ENCODE peak calls at places on chromosomes 5 and 9, in five cellular contexts. One of them, this sample, is unnamed.

GRCh38 chr5:54695198-54695966 is 177.8 kb downstream of the SNX18 start:
- DNase-seq in HepG2: no peak
- DNase-seq in stomach: no peak
- DNase-seq in gastrocnemius medialis: no peak
- DNase-seq in NB4: no peak
- DNase-seq in this sample: no peak

GRCh38 chr5:153974131-153974812 is 64.4 kb downstream of the FAM114A2 start:
- DNase-seq in HepG2: peak
- DNase-seq in stomach: no peak
- DNase-seq in gastrocnemius medialis: no peak
- DNase-seq in NB4: peak
- DNase-seq in this sample: peak

GRCh38 chr5:79699766-79700400 is 10.2 kb downstream of the CMYA5 start:
- DNase-seq in HepG2: no peak
- DNase-seq in stomach: no peak
- DNase-seq in gastrocnemius medialis: no peak
- DNase-seq in NB4: no peak
- DNase-seq in this sample: no peak

GRCh38 chr9:70601000-70601929 is 186.8 kb upstream of the KLF9 start:
- DNase-seq in HepG2: peak
- DNase-seq in stomach: peak
- DNase-seq in gastrocnemius medialis: peak
- DNase-seq in NB4: no peak
- DNase-seq in this sample: no peak

GRCh38 chr5:58922392-58923171 is 339.7 kb downstream of the RAB3C start:
- DNase-seq in HepG2: no peak
- DNase-seq in stomach: peak
- DNase-seq in gastrocnemius medialis: peak
- DNase-seq in NB4: no peak
- DNase-seq in this sample: no peak

GRCh38 chr5:68246802-68247201 is 31.2 kb downstream of the PIK3R1 start:
- DNase-seq in HepG2: no peak
- DNase-seq in stomach: no peak
- DNase-seq in gastrocnemius medialis: no peak
- DNase-seq in NB4: no peak
- DNase-seq in this sample: no peak

GRCh38 chr5:36150676-36151433 is 832 bp downstream of the LMBRD2 start:
- DNase-seq in HepG2: peak
- DNase-seq in stomach: peak
- DNase-seq in gastrocnemius medialis: no peak
- DNase-seq in NB4: peak
- DNase-seq in this sample: peak

GRCh38 chr9:107895524-107896001 is 406.0 kb upstream of the KLF4 start:
- DNase-seq in HepG2: no peak
- DNase-seq in stomach: no peak
- DNase-seq in gastrocnemius medialis: no peak
- DNase-seq in NB4: no peak
- DNase-seq in this sample: no peak

GRCh38 chr5:127536687-127537086 is 19.2 kb downstream of the PRRC1 start:
- DNase-seq in HepG2: no peak
- DNase-seq in stomach: no peak
- DNase-seq in gastrocnemius medialis: no peak
- DNase-seq in NB4: peak
- DNase-seq in this sample: no peak

GRCh38 chr5:36875051-36875788 is 1.3 kb upstream of the NIPBL start:
- DNase-seq in HepG2: peak
- DNase-seq in stomach: peak
- DNase-seq in gastrocnemius medialis: peak
- DNase-seq in NB4: peak
- DNase-seq in this sample: peak

GRCh38 chr5:173840111-173840983 is 47.8 kb upstream of the CPEB4 start:
- DNase-seq in HepG2: no peak
- DNase-seq in stomach: no peak
- DNase-seq in gastrocnemius medialis: no peak
- DNase-seq in NB4: no peak
- DNase-seq in this sample: no peak

GRCh38 chr5:153372433-153373167 is 117.9 kb upstream of the GRIA1 start:
- DNase-seq in HepG2: no peak
- DNase-seq in stomach: no peak
- DNase-seq in gastrocnemius medialis: no peak
- DNase-seq in NB4: no peak
- DNase-seq in this sample: no peak

GRCh38 chr9:14400658-14400995 is 86.7 kb upstream of the NFIB start:
- DNase-seq in HepG2: peak
- DNase-seq in stomach: peak
- DNase-seq in gastrocnemius medialis: peak
- DNase-seq in NB4: peak
- DNase-seq in this sample: peak

GRCh38 chr5:101517795-101518194 is 614.7 kb upstream of the ST8SIA4 start:
- DNase-seq in HepG2: no peak
- DNase-seq in stomach: no peak
- DNase-seq in gastrocnemius medialis: no peak
- DNase-seq in NB4: no peak
- DNase-seq in this sample: no peak

GRCh38 chr9:112180387-112180881 is 5.3 kb upstream of the SUSD1 start:
- DNase-seq in HepG2: peak
- DNase-seq in stomach: no peak
- DNase-seq in gastrocnemius medialis: no peak
- DNase-seq in NB4: peak
- DNase-seq in this sample: peak

GRCh38 chr5:160432188-160432587 is 10.5 kb downstream of the PTTG1 start:
- DNase-seq in HepG2: no peak
- DNase-seq in stomach: no peak
- DNase-seq in gastrocnemius medialis: no peak
- DNase-seq in NB4: no peak
- DNase-seq in this sample: no peak
- TF ChIP-seq POLR2A in HepG2: no peak
- TF ChIP-seq POLR2A in stomach: no peak
- TF ChIP-seq POLR2A in gastrocnemius medialis: no peak
- TF ChIP-seq POLR2A in NB4: no peak
- TF ChIP-seq POLR2A in this sample: no peak

GRCh38 chr5:151030377-151030776 is 10.0 kb downstream of the GPX3 start:
- DNase-seq in HepG2: no peak
- DNase-seq in stomach: no peak
- DNase-seq in gastrocnemius medialis: peak
- DNase-seq in NB4: no peak
- DNase-seq in this sample: no peak

GRCh38 chr5:151027961-151028479 is 7.6 kb downstream of the GPX3 start:
- DNase-seq in HepG2: no peak
- DNase-seq in stomach: no peak
- DNase-seq in gastrocnemius medialis: no peak
- DNase-seq in NB4: no peak
- DNase-seq in this sample: no peak

GRCh38 chr5:151029856-151030336 is 9.5 kb downstream of the GPX3 start:
- DNase-seq in HepG2: no peak
- DNase-seq in stomach: no peak
- DNase-seq in gastrocnemius medialis: no peak
- DNase-seq in NB4: no peak
- DNase-seq in this sample: no peak

GRCh38 chr5:151028717-151029116 is 8.3 kb downstream of the GPX3 start:
- DNase-seq in HepG2: no peak
- DNase-seq in stomach: no peak
- DNase-seq in gastrocnemius medialis: peak
- DNase-seq in NB4: no peak
- DNase-seq in this sample: no peak

DNA sequence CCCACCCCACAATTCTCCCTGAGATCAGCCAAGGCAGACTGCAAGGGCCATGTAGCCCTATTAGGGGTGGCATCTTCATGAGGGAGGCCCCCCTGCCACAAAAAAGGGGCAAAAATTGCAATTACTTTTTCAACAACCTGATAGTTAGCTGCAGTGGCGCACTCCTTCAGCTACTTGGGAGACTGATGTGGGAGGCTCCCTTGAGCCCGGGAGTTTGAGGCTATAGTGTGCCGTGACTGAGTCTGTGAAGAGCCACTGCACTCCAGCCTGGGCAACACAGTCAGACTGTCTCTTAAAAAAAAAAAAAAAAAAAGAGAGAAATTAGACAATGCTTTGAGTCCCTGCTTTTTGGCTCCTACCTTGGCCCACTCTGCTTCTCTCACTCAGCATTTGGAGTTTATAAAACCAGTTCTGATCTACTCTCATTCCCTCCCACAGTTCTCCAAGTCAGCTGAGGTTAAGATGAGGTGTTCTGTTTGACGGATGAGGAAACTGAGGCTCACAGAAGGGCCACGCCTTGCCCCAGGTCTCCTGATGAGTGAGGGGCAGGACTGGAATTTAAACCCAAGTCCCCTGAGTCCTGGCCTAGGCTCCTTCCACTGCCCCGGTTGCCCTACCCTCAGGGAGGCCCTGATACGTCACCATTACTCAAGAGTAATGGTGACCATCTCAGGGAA is 8.9 kb downstream of the GPX3 start:
- DNase-seq in HepG2: no peak
- DNase-seq in stomach: no peak
- DNase-seq in gastrocnemius medialis: no peak
- DNase-seq in NB4: no peak
- DNase-seq in this sample: no peak
- TF ChIP-seq POLR2A in HepG2: no peak
- TF ChIP-seq POLR2A in stomach: no peak
- TF ChIP-seq POLR2A in gastrocnemius medialis: no peak
- TF ChIP-seq POLR2A in NB4: no peak
- TF ChIP-seq POLR2A in this sample: no peak

DNA sequence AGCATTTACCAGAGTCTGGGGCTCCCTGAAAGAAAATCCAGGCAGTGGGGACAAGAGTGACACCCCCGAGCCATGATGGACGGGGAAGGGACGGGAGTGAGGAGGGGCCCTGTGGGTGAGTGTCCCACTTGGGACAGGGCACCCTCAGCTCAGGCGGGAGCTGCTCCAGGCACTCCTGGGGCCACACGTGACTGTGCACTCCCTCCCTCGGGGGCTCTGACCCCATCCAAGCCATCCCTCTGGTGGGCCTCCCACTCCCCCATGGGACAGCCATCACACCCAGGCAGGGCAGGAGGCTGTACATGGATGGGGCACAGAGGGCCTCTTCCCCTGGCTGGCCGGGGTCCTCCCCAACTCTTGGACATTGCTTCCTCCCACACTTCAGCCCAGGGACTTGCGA is 3.0 kb upstream of the CARD9 start:
- DNase-seq in HepG2: no peak
- DNase-seq in stomach: no peak
- DNase-seq in gastrocnemius medialis: no peak
- DNase-seq in NB4: peak
- DNase-seq in this sample: no peak
- TF ChIP-seq POLR2A in HepG2: no peak
- TF ChIP-seq POLR2A in stomach: no peak
- TF ChIP-seq POLR2A in gastrocnemius medialis: no peak
- TF ChIP-seq POLR2A in NB4: no peak
- TF ChIP-seq POLR2A in this sample: no peak

GRCh38 chr9:129460323-129461261 is 160.3 kb downstream of the C9orf50 start:
- DNase-seq in HepG2: peak
- DNase-seq in stomach: peak
- DNase-seq in gastrocnemius medialis: peak
- DNase-seq in NB4: peak
- DNase-seq in this sample: peak
- TF ChIP-seq POLR2A in HepG2: peak
- TF ChIP-seq POLR2A in stomach: no peak
- TF ChIP-seq POLR2A in gastrocnemius medialis: peak
- TF ChIP-seq POLR2A in NB4: peak
- TF ChIP-seq POLR2A in this sample: peak

This sample was measured in erythroblast.